ENCODE peak calls at places on chromosomes 2 and 18, in six cellular contexts. L is GM12892, C is HepG2, J is GM12878, O is K562, D is H1. E is an unnamed sample.
A peak's percentile ranks its signal among the peaks of the same experiment; 100 is the strongest.

GRCh38 chr2:45170191-45170975 is 161.1 kb upstream of the SIX2 start:
- DNase-seq in L (peak; percentile 15), C (no peak), J (no peak), O (no peak), D (no peak), E (no peak)

GRCh38 chr2:161546635-161547034 is 77.6 kb upstream of the SLC4A10 start:
- DNase-seq in L (no peak), C (no peak), J (no peak), O (no peak), D (no peak), E (no peak)

GRCh38 chr18:22563098-22563707 is 145.5 kb upstream of the CTAGE1 start:
- DNase-seq in L (peak; percentile 25), C (peak; percentile 62), J (peak; percentile 3), O (peak; percentile 78), D (no peak), E (peak; percentile 29)

GRCh38 chr2:12006841-12007240 is 260.4 kb downstream of the LPIN1 start:
- DNase-seq in L (no peak), C (no peak), J (no peak), O (no peak), D (peak; percentile 25), E (no peak)

GRCh38 chr2:203404996-203405395 is 76.8 kb downstream of the ABI2 start:
- DNase-seq in L (no peak), C (no peak), J (no peak), O (no peak), D (no peak), E (no peak)

GRCh38 chr2:2653221-2653620 is 322.1 kb upstream of the MYT1L start:
- DNase-seq in L (no peak), C (no peak), J (no peak), O (no peak), D (no peak), E (no peak)

GRCh38 chr2:240567137-240567871 is 980 bp upstream of the RNPEPL1 start:
- DNase-seq in L (no peak), C (no peak), J (no peak), O (peak; percentile 34), D (no peak), E (no peak)

GRCh38 chr2:127662937-127663565 is 12.3 kb downstream of the LIMS2 start:
- DNase-seq in L (no peak), C (no peak), J (no peak), O (no peak), D (no peak), E (no peak)

GRCh38 chr2:190121971-190122370 is 59.4 kb upstream of the MSTN start:
- DNase-seq in L (no peak), C (peak; percentile 24), J (peak; percentile 9), O (peak; percentile 17), D (no peak), E (peak; percentile 5)

GRCh38 chr2:53559302-53559967 is 208.2 kb upstream of the CHAC2 start:
- DNase-seq in L (no peak), C (no peak), J (no peak), O (no peak), D (no peak), E (no peak)

GRCh38 chr2:138722316-138722715 is 57.9 kb downstream of the NXPH2 start:
- DNase-seq in L (no peak), C (no peak), J (no peak), O (no peak), D (no peak), E (no peak)

GRCh38 chr2:23681356-23682140 is 245.4 kb downstream of the ATAD2B start:
- DNase-seq in L (no peak), C (no peak), J (no peak), O (no peak), D (no peak), E (no peak)

GRCh38 chr2:38099096-38099997 is 23.4 kb upstream of the CYP1B1 start:
- DNase-seq in L (no peak), C (no peak), J (no peak), O (no peak), D (no peak), E (no peak)

GRCh38 chr2:189350515-189351209 is 90.6 kb upstream of the WDR75 start:
- DNase-seq in L (no peak), C (no peak), J (no peak), O (no peak), D (no peak), E (no peak)

GRCh38 chr2:949894-950626 is 589 bp upstream of the SNTG2 start:
- DNase-seq in L (no peak), C (no peak), J (no peak), O (no peak), D (no peak), E (no peak)

GRCh38 chr18:25814841-25815458 is 275.5 kb downstream of the SS18 start:
- DNase-seq in L (no peak), C (no peak), J (peak; percentile 32), O (no peak), D (no peak), E (no peak)

GRCh38 chr18:24212939-24213338 is 74.1 kb downstream of the CABYR start:
- DNase-seq in L (no peak), C (peak; percentile 14), J (no peak), O (no peak), D (no peak), E (no peak)

GRCh38 chr2:41966431-41966893 is 81.4 kb upstream of the PKDCC start:
- DNase-seq in L (no peak), C (peak; percentile 58), J (no peak), O (no peak), D (no peak), E (no peak)

GRCh38 chr2:222217712-222218111 is 81.1 kb downstream of the PAX3 start:
- DNase-seq in L (no peak), C (no peak), J (no peak), O (no peak), D (no peak), E (no peak)

GRCh38 chr2:48180557-48180956 is 274.3 kb upstream of the FBXO11 start:
- DNase-seq in L (no peak), C (no peak), J (no peak), O (no peak), D (no peak), E (no peak)

GRCh38 chr18:56038258-56039030 is 450.5 kb upstream of the TCF4 start:
- DNase-seq in L (no peak), C (no peak), J (no peak), O (no peak), D (no peak), E (no peak)

GRCh38 chr18:59033361-59033760 is 106.3 kb upstream of the SEC11C start:
- DNase-seq in L (no peak), C (no peak), J (no peak), O (no peak), D (no peak), E (no peak)

GRCh38 chr2:219252900-219253752 is at the start of gene TUBA4B:
- DNase-seq in L (peak; percentile 52), C (no peak), J (no peak), O (peak; percentile 65), D (no peak), E (no peak)

GRCh38 chr2:37630298-37630697 is 41.1 kb downstream of the CDC42EP3 start:
- DNase-seq in L (no peak), C (no peak), J (no peak), O (no peak), D (no peak), E (no peak)

GRCh38 chr2:233964581-233964980 is 47.4 kb downstream of the TRPM8 start:
- DNase-seq in L (no peak), C (no peak), J (no peak), O (no peak), D (no peak), E (no peak)

GRCh38 chr2:159661286-159661685 is 44.9 kb upstream of the BAZ2B start:
- DNase-seq in L (no peak), C (no peak), J (no peak), O (no peak), D (no peak), E (no peak)

GRCh38 chr2:113962692-113963480 is 73.0 kb downstream of the ACTR3 start:
- DNase-seq in L (no peak), C (no peak), J (no peak), O (no peak), D (no peak), E (no peak)

GRCh38 chr2:236939751-236940229 is 145.9 kb upstream of the COPS8 start:
- DNase-seq in L (no peak), C (no peak), J (no peak), O (no peak), D (no peak), E (no peak)

GRCh38 chr2:75619992-75620740 is 26.4 kb upstream of the MRPL19 start:
- DNase-seq in L (no peak), C (no peak), J (no peak), O (no peak), D (no peak), E (no peak)

DNA sequence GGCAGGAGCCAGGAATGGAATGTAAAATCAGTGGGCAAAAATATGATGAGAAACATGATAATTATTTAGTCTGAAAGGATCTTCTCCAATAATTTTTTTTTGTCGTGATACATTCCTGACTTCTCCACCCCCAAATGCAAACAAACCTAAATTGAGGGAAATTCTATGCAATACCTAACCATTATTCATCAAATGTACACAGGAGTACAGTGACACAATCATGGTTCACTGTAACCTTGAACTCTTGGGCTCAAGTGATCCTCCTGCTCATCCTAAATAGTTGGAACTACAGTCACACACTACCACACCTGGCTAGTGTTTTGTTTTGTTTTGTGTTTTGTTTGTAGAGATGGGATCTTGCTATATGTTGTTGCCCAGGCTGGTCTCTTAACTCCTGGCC is 46.5 kb downstream of the RAB10 start:
- DNase-seq in L (no peak), C (peak; percentile 93), J (no peak), O (no peak), D (no peak), E (no peak)
- TF ChIP-seq TAF1 in L (no peak), C (no peak), J (no peak), O (no peak), D (no peak), E (no peak)

DNA sequence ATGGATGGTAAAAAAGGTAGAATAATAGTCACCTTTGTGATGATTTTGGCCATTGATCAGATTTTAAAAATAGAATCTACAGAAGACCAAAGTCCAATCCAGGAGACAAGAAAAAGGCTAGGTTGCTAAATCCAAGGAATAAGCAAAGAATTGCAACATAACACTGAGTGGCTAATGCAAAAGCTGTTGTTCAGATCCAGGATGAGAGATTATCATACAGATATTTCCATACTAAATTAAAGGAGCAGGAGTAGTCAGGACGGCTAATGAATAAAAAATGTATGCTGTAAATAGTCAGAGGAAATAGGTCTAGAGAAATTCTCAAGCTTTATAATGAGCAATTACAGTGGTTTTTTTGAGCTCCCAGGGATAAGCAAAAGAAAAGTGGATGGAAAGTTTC is 745.9 kb upstream of the ACVR2A start:
- DNase-seq in L (no peak), C (no peak), J (no peak), O (no peak), D (no peak), E (no peak)
- TF ChIP-seq POLR2A in L (no peak), C (no peak), J (no peak), O (no peak), D (no peak), E (no peak)

GRCh38 chr18:57792741-57793629 is 10.1 kb downstream of the ATP8B1 start:
- DNase-seq in L (no peak), C (no peak), J (no peak), O (no peak), D (no peak), E (no peak)
- TF ChIP-seq POLR2AphosphoS5 in L (no peak), C (no peak), J (no peak), O (no peak), D (no peak), E (no peak)

DNA sequence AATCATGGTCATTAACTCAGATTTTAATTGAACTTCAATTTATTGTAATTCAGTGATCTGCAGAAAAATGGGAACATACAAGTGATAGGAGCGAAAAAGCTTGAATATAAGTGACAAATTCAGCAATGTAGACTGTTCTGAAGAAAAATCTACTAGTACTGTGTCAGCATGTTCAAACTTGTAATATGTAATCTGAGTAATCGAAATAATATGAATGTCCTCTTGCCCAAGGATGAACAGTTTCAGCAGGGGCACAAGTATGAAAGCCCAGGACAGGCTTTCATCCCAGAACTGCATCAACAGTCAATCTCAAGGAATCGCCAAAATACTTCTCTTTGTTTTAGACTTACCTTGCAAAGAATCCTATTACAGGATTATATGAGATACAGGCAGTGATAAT is 1110.5 kb downstream of the LRP1B start:
- DNase-seq in L (no peak), C (no peak), J (no peak), O (no peak), D (no peak), E (no peak)
- TF ChIP-seq TAF1 in L (no peak), C (no peak), J (no peak), O (no peak), D (no peak), E (no peak)